ENCODE peak calls at places on chromosomes 16 and 17, in five cellular contexts. One of them, this sample, is unnamed. For H3K27me3, the result is how much of the 10 kb centered on the place peaks cover.

GRCh38 chr16:1188781-1189189 is 35.9 kb downstream of the CACNA1H start:
- DNase-seq in uterus: no peak
- DNase-seq in stomach: peak
- DNase-seq in adrenal gland: peak
- DNase-seq in transverse colon: peak
- DNase-seq in this sample: peak

GRCh38 chr17:76569607-76570279 is 15.9 kb downstream of the ST6GALNAC2 start:
- DNase-seq in uterus: no peak
- DNase-seq in stomach: peak
- DNase-seq in adrenal gland: peak
- DNase-seq in transverse colon: no peak
- DNase-seq in this sample: no peak

GRCh38 chr17:36851230-36851629 is 86.0 kb upstream of the LHX1 start:
- DNase-seq in uterus: no peak
- DNase-seq in stomach: no peak
- DNase-seq in adrenal gland: no peak
- DNase-seq in transverse colon: no peak
- DNase-seq in this sample: no peak

GRCh38 chr16:24511174-24511573 is 28.2 kb upstream of the RBBP6 start:
- DNase-seq in uterus: no peak
- DNase-seq in stomach: no peak
- DNase-seq in adrenal gland: no peak
- DNase-seq in transverse colon: no peak
- DNase-seq in this sample: no peak

GRCh38 chr17:17741346-17742023 is 60.2 kb downstream of the RAI1 start:
- DNase-seq in uterus: no peak
- DNase-seq in stomach: no peak
- DNase-seq in adrenal gland: peak
- DNase-seq in transverse colon: no peak
- DNase-seq in this sample: peak

GRCh38 chr17:63293310-63293709 is 152.8 kb downstream of the CYB561 start:
- DNase-seq in uterus: no peak
- DNase-seq in stomach: no peak
- DNase-seq in adrenal gland: no peak
- DNase-seq in transverse colon: no peak
- DNase-seq in this sample: no peak

GRCh38 chr16:88066680-88067529 is 115.7 kb downstream of the BANP start:
- DNase-seq in uterus: no peak
- DNase-seq in stomach: no peak
- DNase-seq in adrenal gland: no peak
- DNase-seq in transverse colon: no peak
- DNase-seq in this sample: no peak

GRCh38 chr17:71926746-71927398 is 193.9 kb upstream of the SOX9 start:
- DNase-seq in uterus: no peak
- DNase-seq in stomach: no peak
- DNase-seq in adrenal gland: no peak
- DNase-seq in transverse colon: no peak
- DNase-seq in this sample: no peak

GRCh38 chr17:31226950-31227349 is 70.1 kb downstream of the OMG start:
- DNase-seq in uterus: no peak
- DNase-seq in stomach: no peak
- DNase-seq in adrenal gland: no peak
- DNase-seq in transverse colon: no peak
- DNase-seq in this sample: no peak

GRCh38 chr17:55416000-55416399 is 5.6 kb downstream of the MMD start:
- DNase-seq in uterus: no peak
- DNase-seq in stomach: no peak
- DNase-seq in adrenal gland: no peak
- DNase-seq in transverse colon: no peak
- DNase-seq in this sample: no peak

GRCh38 chr17:48908047-48908843 is at the start of gene UBE2Z:
- DNase-seq in uterus: peak
- DNase-seq in stomach: peak
- DNase-seq in adrenal gland: peak
- DNase-seq in transverse colon: peak
- DNase-seq in this sample: peak
- TF ChIP-seq POLR2A in uterus: peak
- TF ChIP-seq POLR2A in stomach: peak
- TF ChIP-seq POLR2A in adrenal gland: peak
- TF ChIP-seq POLR2A in transverse colon: peak
- TF ChIP-seq POLR2A in this sample: peak

GRCh38 chr16:75002474-75002873 is 3.6 kb downstream of the ZNRF1 start:
- DNase-seq in uterus: no peak
- DNase-seq in stomach: no peak
- DNase-seq in adrenal gland: no peak
- DNase-seq in transverse colon: no peak
- DNase-seq in this sample: no peak

GRCh38 chr16:74998481-74999207 is at the start of gene ZNRF1:
- DNase-seq in uterus: peak
- DNase-seq in stomach: peak
- DNase-seq in adrenal gland: peak
- DNase-seq in transverse colon: peak
- DNase-seq in this sample: peak

GRCh38 chr16:74999208-74999682 is 421 bp downstream of the ZNRF1 start:
- DNase-seq in uterus: no peak
- DNase-seq in stomach: no peak
- DNase-seq in adrenal gland: no peak
- DNase-seq in transverse colon: peak
- DNase-seq in this sample: peak

GRCh38 chr16:74999683-75000480 is 1.1 kb downstream of the ZNRF1 start:
- DNase-seq in uterus: peak
- DNase-seq in stomach: peak
- DNase-seq in adrenal gland: peak
- DNase-seq in transverse colon: peak
- DNase-seq in this sample: peak

GRCh38 chr16:75000481-75001081 is 1.8 kb downstream of the ZNRF1 start:
- DNase-seq in uterus: no peak
- DNase-seq in stomach: no peak
- DNase-seq in adrenal gland: no peak
- DNase-seq in transverse colon: no peak
- DNase-seq in this sample: no peak
- H3K27ac ChIP-seq in uterus: peak
- H3K27ac ChIP-seq in stomach: peak
- H3K27ac ChIP-seq in adrenal gland: peak
- H3K27ac ChIP-seq in transverse colon: peak
- H3K27ac ChIP-seq in this sample: no peak

GRCh38 chr17:61847659-61848058 is 15.7 kb downstream of the BRIP1 start:
- DNase-seq in uterus: no peak
- DNase-seq in stomach: no peak
- DNase-seq in adrenal gland: no peak
- DNase-seq in transverse colon: no peak
- DNase-seq in this sample: no peak
- H3K27me3 ChIP-seq in uterus: under half
- H3K27me3 ChIP-seq in stomach: under half
- H3K27me3 ChIP-seq in adrenal gland: under half
- H3K27me3 ChIP-seq in transverse colon: under half
- H3K27me3 ChIP-seq in this sample: under half

GRCh38 chr16:74302341-74302740 is 5.7 kb downstream of the PSMD7 start:
- DNase-seq in uterus: no peak
- DNase-seq in stomach: no peak
- DNase-seq in adrenal gland: no peak
- DNase-seq in transverse colon: no peak
- DNase-seq in this sample: no peak

GRCh38 chr16:74305286-74305685 is 8.7 kb downstream of the PSMD7 start:
- DNase-seq in uterus: no peak
- DNase-seq in stomach: no peak
- DNase-seq in adrenal gland: no peak
- DNase-seq in transverse colon: no peak
- DNase-seq in this sample: no peak

GRCh38 chr16:74305978-74306784 is 9.6 kb downstream of the PSMD7 start:
- DNase-seq in uterus: no peak
- DNase-seq in stomach: no peak
- DNase-seq in adrenal gland: no peak
- DNase-seq in transverse colon: no peak
- DNase-seq in this sample: no peak

GRCh38 chr16:74304835-74305176 is 8.2 kb downstream of the PSMD7 start:
- DNase-seq in uterus: no peak
- DNase-seq in stomach: no peak
- DNase-seq in adrenal gland: no peak
- DNase-seq in transverse colon: no peak
- DNase-seq in this sample: no peak

DNA sequence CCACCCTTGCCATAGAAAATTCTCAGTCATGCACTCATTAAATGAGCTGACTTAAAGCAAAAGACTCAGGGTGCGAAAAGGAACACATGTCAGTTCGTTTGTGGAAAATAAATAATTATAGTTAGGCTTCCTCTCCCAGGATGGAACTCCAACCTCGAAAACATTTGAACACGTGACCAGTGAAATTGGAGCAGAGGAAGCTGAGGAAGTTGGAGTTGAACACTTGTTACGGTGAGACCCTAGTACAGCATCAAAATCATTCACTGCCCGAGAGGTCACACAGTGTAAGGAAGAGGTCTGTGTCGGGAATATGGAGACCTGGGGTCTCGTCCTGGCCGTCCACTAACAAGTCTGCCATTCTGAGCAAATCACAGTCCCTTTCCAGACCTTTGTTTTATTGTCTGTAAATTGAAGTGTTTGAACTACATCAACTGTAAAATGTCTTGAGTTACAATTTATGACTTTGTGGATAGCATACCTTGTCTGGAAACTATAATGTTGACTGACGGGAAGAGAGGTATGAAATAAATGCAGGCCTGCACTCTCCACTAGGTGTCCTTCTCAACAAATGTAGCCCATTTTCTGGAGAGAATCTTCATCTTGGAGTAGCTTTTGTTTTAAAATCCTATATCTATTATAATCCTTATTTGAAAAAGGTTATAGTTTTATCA is 7.7 kb downstream of the PSMD7 start:
- DNase-seq in uterus: no peak
- DNase-seq in stomach: no peak
- DNase-seq in adrenal gland: no peak
- DNase-seq in transverse colon: no peak
- DNase-seq in this sample: no peak
- TF ChIP-seq POLR2A in uterus: no peak
- TF ChIP-seq POLR2A in stomach: no peak
- TF ChIP-seq POLR2A in adrenal gland: no peak
- TF ChIP-seq POLR2A in transverse colon: no peak
- TF ChIP-seq POLR2A in this sample: no peak

GRCh38 chr16:68860978-68861892 is 17.9 kb downstream of the TANGO6 start:
- DNase-seq in uterus: no peak
- DNase-seq in stomach: no peak
- DNase-seq in adrenal gland: no peak
- DNase-seq in transverse colon: no peak
- DNase-seq in this sample: no peak
- H3K27ac ChIP-seq in uterus: no peak
- H3K27ac ChIP-seq in stomach: no peak
- H3K27ac ChIP-seq in adrenal gland: no peak
- H3K27ac ChIP-seq in transverse colon: no peak
- H3K27ac ChIP-seq in this sample: no peak

GRCh38 chr17:69947027-69947759 is 127.8 kb upstream of the KCNJ16 start:
- DNase-seq in uterus: no peak
- DNase-seq in stomach: no peak
- DNase-seq in adrenal gland: no peak
- DNase-seq in transverse colon: no peak
- DNase-seq in this sample: no peak

GRCh38 chr17:69943058-69943457 is 132.0 kb upstream of the KCNJ16 start:
- DNase-seq in uterus: no peak
- DNase-seq in stomach: no peak
- DNase-seq in adrenal gland: no peak
- DNase-seq in transverse colon: no peak
- DNase-seq in this sample: no peak

GRCh38 chr17:69948406-69948805 is 126.6 kb upstream of the KCNJ16 start:
- DNase-seq in uterus: no peak
- DNase-seq in stomach: no peak
- DNase-seq in adrenal gland: no peak
- DNase-seq in transverse colon: no peak
- DNase-seq in this sample: no peak

GRCh38 chr17:69944406-69944805 is 130.6 kb upstream of the KCNJ16 start:
- DNase-seq in uterus: no peak
- DNase-seq in stomach: no peak
- DNase-seq in adrenal gland: no peak
- DNase-seq in transverse colon: no peak
- DNase-seq in this sample: no peak

GRCh38 chr17:69945698-69946185 is 129.3 kb upstream of the KCNJ16 start:
- DNase-seq in uterus: no peak
- DNase-seq in stomach: no peak
- DNase-seq in adrenal gland: no peak
- DNase-seq in transverse colon: no peak
- DNase-seq in this sample: no peak
- H3K27me3 ChIP-seq in uterus: under half
- H3K27me3 ChIP-seq in stomach: under half
- H3K27me3 ChIP-seq in adrenal gland: under half
- H3K27me3 ChIP-seq in transverse colon: under half
- H3K27me3 ChIP-seq in this sample: under half

GRCh38 chr17:49216953-49217650 is 6.6 kb downstream of the ABI3 start:
- DNase-seq in uterus: peak
- DNase-seq in stomach: peak
- DNase-seq in adrenal gland: peak
- DNase-seq in transverse colon: peak
- DNase-seq in this sample: no peak

GRCh38 chr17:49219987-49220386 is 9.5 kb downstream of the ABI3 start:
- DNase-seq in uterus: no peak
- DNase-seq in stomach: no peak
- DNase-seq in adrenal gland: no peak
- DNase-seq in transverse colon: no peak
- DNase-seq in this sample: no peak

GRCh38 chr17:49218941-49219913 is 8.7 kb downstream of the ABI3 start:
- DNase-seq in uterus: no peak
- DNase-seq in stomach: peak
- DNase-seq in adrenal gland: peak
- DNase-seq in transverse colon: peak
- DNase-seq in this sample: no peak

GRCh38 chr17:49216482-49216881 is 6.0 kb downstream of the ABI3 start:
- DNase-seq in uterus: no peak
- DNase-seq in stomach: no peak
- DNase-seq in adrenal gland: no peak
- DNase-seq in transverse colon: no peak
- DNase-seq in this sample: no peak

DNA sequence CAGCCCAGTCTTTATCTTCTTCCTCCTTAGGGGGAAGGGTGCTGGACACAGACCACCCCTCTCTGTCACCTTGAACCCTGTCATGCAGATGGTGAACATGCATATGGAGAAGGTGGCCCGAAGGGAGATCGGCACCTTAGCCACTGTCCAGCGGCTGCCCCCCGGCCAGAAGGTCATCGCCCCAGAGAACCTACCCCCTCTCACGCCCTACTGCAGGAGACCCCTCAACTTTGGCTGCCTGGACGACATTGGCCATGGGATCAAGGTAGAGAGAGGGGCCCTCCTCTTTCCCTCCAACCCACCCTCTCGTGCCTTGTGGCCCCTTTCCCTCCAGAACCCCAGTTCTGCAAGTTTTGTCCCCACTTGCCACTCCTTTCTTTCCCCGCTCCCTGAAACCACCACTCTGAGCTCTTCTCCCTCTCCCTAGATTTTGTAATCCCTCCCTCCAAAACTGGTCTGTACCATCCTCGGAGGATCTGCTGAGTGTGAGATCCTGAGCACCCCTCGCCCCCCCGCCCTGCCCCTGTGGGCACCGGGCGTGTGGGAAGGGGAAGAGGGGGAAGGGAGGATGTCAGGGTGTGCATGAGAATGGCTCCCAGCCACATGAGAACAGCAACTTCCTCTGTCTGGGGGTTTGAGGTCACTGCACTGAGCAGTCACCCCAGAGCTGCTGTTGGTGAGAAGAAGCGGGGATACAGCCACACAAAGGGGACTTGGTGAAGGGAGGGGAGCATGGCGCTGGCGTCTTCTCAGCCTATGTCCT is 7.3 kb downstream of the ABI3 start:
- DNase-seq in uterus: no peak
- DNase-seq in stomach: peak
- DNase-seq in adrenal gland: peak
- DNase-seq in transverse colon: peak
- DNase-seq in this sample: peak
- TF ChIP-seq POLR2A in uterus: no peak
- TF ChIP-seq POLR2A in stomach: no peak
- TF ChIP-seq POLR2A in adrenal gland: no peak
- TF ChIP-seq POLR2A in transverse colon: no peak
- TF ChIP-seq POLR2A in this sample: no peak